ENCODE peak calls at places on chromosomes 6 and 20, in four cellular contexts. One of them, this sample, is unnamed.

GRCh38 chr6:39029156-39030011 is 19.2 kb upstream of the GLP1R start:
- DNase-seq in DMS79: no peak
- DNase-seq in effector CD4-positive, alpha-beta T cell: peak
- DNase-seq in Calu3: peak
- DNase-seq in this sample: peak

GRCh38 chr20:63186528-63187316 is 29.2 kb downstream of the YTHDF1 start:
- DNase-seq in DMS79: no peak
- DNase-seq in Calu3: peak
- DNase-seq in effector CD4-positive, alpha-beta T cell: no peak
- DNase-seq in this sample: no peak

GRCh38 chr6:119966484-119966883 is 616.9 kb upstream of the MAN1A1 start:
- DNase-seq in Calu3: no peak
- DNase-seq in DMS79: no peak
- DNase-seq in effector CD4-positive, alpha-beta T cell: no peak
- DNase-seq in this sample: no peak

GRCh38 chr6:6643398-6643797 is 54.9 kb downstream of the LY86 start:
- DNase-seq in DMS79: no peak
- DNase-seq in effector CD4-positive, alpha-beta T cell: no peak
- DNase-seq in Calu3: no peak
- DNase-seq in this sample: no peak

GRCh38 chr6:6766230-6766905 is 177.8 kb downstream of the LY86 start:
- DNase-seq in DMS79: no peak
- DNase-seq in Calu3: no peak
- DNase-seq in effector CD4-positive, alpha-beta T cell: no peak
- DNase-seq in this sample: no peak

GRCh38 chr20:40470313-40471260 is 218.4 kb downstream of the MAFB start:
- DNase-seq in DMS79: no peak
- DNase-seq in Calu3: no peak
- DNase-seq in effector CD4-positive, alpha-beta T cell: no peak
- DNase-seq in this sample: no peak

GRCh38 chr20:6909608-6910007 is 142.1 kb downstream of the BMP2 start:
- DNase-seq in effector CD4-positive, alpha-beta T cell: no peak
- DNase-seq in Calu3: no peak
- DNase-seq in DMS79: no peak
- DNase-seq in this sample: no peak

GRCh38 chr6:14131579-14131978 is 14.0 kb downstream of the CD83 start:
- DNase-seq in Calu3: no peak
- DNase-seq in effector CD4-positive, alpha-beta T cell: no peak
- DNase-seq in DMS79: no peak
- DNase-seq in this sample: no peak

GRCh38 chr20:34575271-34575670 is 16.8 kb downstream of the MAP1LC3A start:
- DNase-seq in DMS79: no peak
- DNase-seq in effector CD4-positive, alpha-beta T cell: no peak
- DNase-seq in Calu3: no peak
- DNase-seq in this sample: no peak

GRCh38 chr6:42338573-42339218 is 113.0 kb downstream of the TRERF1 start:
- DNase-seq in Calu3: peak
- DNase-seq in DMS79: no peak
- DNase-seq in effector CD4-positive, alpha-beta T cell: no peak
- DNase-seq in this sample: no peak

GRCh38 chr6:118350881-118351430 is 197.1 kb upstream of the PLN start:
- DNase-seq in DMS79: no peak
- DNase-seq in effector CD4-positive, alpha-beta T cell: no peak
- DNase-seq in Calu3: no peak
- DNase-seq in this sample: no peak

GRCh38 chr20:51503376-51503775 is 39.1 kb downstream of the NFATC2 start:
- DNase-seq in effector CD4-positive, alpha-beta T cell: no peak
- DNase-seq in Calu3: no peak
- DNase-seq in DMS79: no peak
- DNase-seq in this sample: no peak

GRCh38 chr6:11296449-11297375 is 64.2 kb upstream of the NEDD9 start:
- DNase-seq in DMS79: no peak
- DNase-seq in effector CD4-positive, alpha-beta T cell: no peak
- DNase-seq in Calu3: peak
- DNase-seq in this sample: no peak

GRCh38 chr6:11878735-11879134 is 100.1 kb upstream of the ADTRP start:
- DNase-seq in Calu3: no peak
- DNase-seq in effector CD4-positive, alpha-beta T cell: no peak
- DNase-seq in DMS79: no peak
- DNase-seq in this sample: no peak

GRCh38 chr6:152118678-152119077 is 311.2 kb downstream of the ESR1 start:
- DNase-seq in DMS79: no peak
- DNase-seq in effector CD4-positive, alpha-beta T cell: no peak
- DNase-seq in Calu3: no peak
- DNase-seq in this sample: no peak

GRCh38 chr20:41135187-41135887 is 2.0 kb upstream of the PLCG1 start:
- DNase-seq in effector CD4-positive, alpha-beta T cell: peak
- DNase-seq in Calu3: peak
- DNase-seq in DMS79: no peak
- DNase-seq in this sample: peak

GRCh38 chr6:135667694-135668455 is 170.3 kb upstream of the AHI1 start:
- DNase-seq in DMS79: peak
- DNase-seq in effector CD4-positive, alpha-beta T cell: no peak
- DNase-seq in Calu3: peak
- DNase-seq in this sample: no peak